ENCODE peak calls at places on chromosomes 3 and 15, in nine cellular contexts. P is GM23248; C is CD8-positive, alpha-beta T cell; F is HTR-8/SVneo; V is HepG2; D is NCI-H1417; Q is activated gamma-delta T cell treated with Interleukin-2 at 50 U/mL for 16 hours; G is RPMI8226; W is type B pancreatic cell. T is an unnamed sample.

GRCh38 chr3:41188291-41188690 is 11.0 kb upstream of the CTNNB1 start:
- DNase-seq in C (no peak), Q (no peak), P (no peak), W (no peak), G (no peak), V (no peak), D (no peak), F (no peak), T (no peak)

GRCh38 chr3:126442849-126443229 is 32.9 kb downstream of the ZXDC start:
- DNase-seq in V (no peak), Q (no peak), F (no peak), P (no peak), D (no peak), C (no peak), W (no peak), G (no peak), T (no peak)

GRCh38 chr3:138939563-138940241 is 7.2 kb downstream of the FOXL2 start:
- DNase-seq in V (no peak), G (no peak), Q (no peak), P (no peak), F (no peak), D (no peak), C (no peak), W (no peak), T (no peak)

GRCh38 chr15:76999996-77000395 is 5.1 kb downstream of the PSTPIP1 start:
- DNase-seq in W (no peak), C (no peak), D (no peak), V (no peak), Q (no peak), G (no peak), P (no peak), F (no peak), T (no peak)

GRCh38 chr15:96300808-96301207 is 29.7 kb upstream of the NR2F2 start:
- DNase-seq in W (no peak), G (no peak), P (no peak), Q (no peak), F (no peak), V (no peak), C (no peak), D (no peak), T (no peak)

GRCh38 chr15:30001592-30001991 is 81.2 kb upstream of the GOLGA8J start:
- DNase-seq in G (no peak), F (no peak), V (no peak), D (no peak), Q (no peak), W (no peak), P (no peak), C (no peak), T (no peak)

GRCh38 chr15:66251790-66252355 is 1.7 kb downstream of the MEGF11 start:
- DNase-seq in P (no peak), F (no peak), G (no peak), V (no peak), D (peak), C (no peak), Q (no peak), W (no peak), T (no peak)

GRCh38 chr3:11603628-11604027 is 40.1 kb downstream of the VGLL4 start:
- DNase-seq in G (no peak), V (no peak), Q (no peak), P (peak), C (no peak), F (no peak), D (no peak), W (no peak), T (no peak)

GRCh38 chr15:83248151-83248851 is 36.2 kb downstream of the BNC1 start:
- DNase-seq in Q (peak), F (peak), D (peak), C (no peak), G (peak), W (no peak), P (peak), V (peak), T (no peak)

GRCh38 chr15:87355946-87356345 is 900.6 kb downstream of the NTRK3 start:
- DNase-seq in C (no peak), F (no peak), W (no peak), D (no peak), Q (no peak), G (no peak), V (no peak), P (no peak), T (no peak)

GRCh38 chr3:126124148-126124868 is 40.4 kb upstream of the SLC41A3 start:
- DNase-seq in F (no peak), C (no peak), P (no peak), W (peak), D (peak), G (no peak), V (no peak), Q (no peak), T (peak)

GRCh38 chr3:82133070-82133606 is 371.7 kb upstream of the GBE1 start:
- DNase-seq in W (no peak), G (peak), V (peak), Q (peak), P (peak), C (no peak), D (no peak), F (peak), T (peak)

GRCh38 chr3:116280130-116280740 is 165.1 kb downstream of the LSAMP start:
- DNase-seq in C (no peak), W (no peak), V (no peak), D (no peak), F (no peak), G (no peak), P (no peak), Q (no peak), T (no peak)

GRCh38 chr3:127043041-127043641 is 60.2 kb downstream of the PLXNA1 start:
- DNase-seq in V (no peak), D (no peak), P (no peak), C (no peak), F (no peak), W (no peak), G (no peak), Q (no peak), T (no peak)

GRCh38 chr3:124149774-124150173 is 157.8 kb upstream of the ROPN1 start:
- DNase-seq in W (no peak), P (no peak), G (no peak), D (peak), F (no peak), C (no peak), Q (no peak), V (no peak), T (no peak)